ENCODE peak calls at places on chromosomes 6 and 20, in five cellular contexts. K is K562, Z is SK-N-SH, G is HepG2, I is GM12878. F is an unnamed sample.

GRCh38 chr20:23050847-23051627 is 1.6 kb upstream of the THBD start:
- DNase-seq in G (no peak), I (no peak), Z (no peak), K (peak; percentile 65), F (peak; percentile 42)

GRCh38 chr6:51490101-51490500 is 597.3 kb downstream of the PKHD1 start:
- DNase-seq in K (no peak), Z (no peak), G (no peak), I (no peak), F (no peak)

GRCh38 chr6:93581371-93581770 is 162.0 kb upstream of the EPHA7 start:
- DNase-seq in I (no peak), Z (no peak), K (no peak), G (no peak), F (no peak)

GRCh38 chr6:149471801-149472200 is 13.0 kb downstream of the ZC3H12D start:
- DNase-seq in G (no peak), Z (no peak), I (no peak), K (no peak), F (no peak)

GRCh38 chr20:41655966-41656685 is 37.9 kb upstream of the CHD6 start:
- DNase-seq in G (no peak), K (no peak), Z (peak; percentile 28), I (no peak), F (no peak)

GRCh38 chr6:18897350-18897749 is 510.2 kb downstream of the RNF144B start:
- DNase-seq in K (no peak), Z (no peak), G (no peak), I (no peak), F (no peak)

GRCh38 chr20:1456300-1456699 is 10.3 kb downstream of the NSFL1C start:
- DNase-seq in I (no peak), G (no peak), K (no peak), Z (no peak), F (no peak)

GRCh38 chr6:30819287-30819917 is 64.9 kb upstream of the DDR1 start:
- DNase-seq in I (no peak), G (no peak), Z (no peak), K (no peak), F (no peak)

GRCh38 chr6:101597711-101598110 is 204.2 kb downstream of the GRIK2 start:
- DNase-seq in K (no peak), G (no peak), I (no peak), Z (no peak), F (peak; percentile 19)

DNA sequence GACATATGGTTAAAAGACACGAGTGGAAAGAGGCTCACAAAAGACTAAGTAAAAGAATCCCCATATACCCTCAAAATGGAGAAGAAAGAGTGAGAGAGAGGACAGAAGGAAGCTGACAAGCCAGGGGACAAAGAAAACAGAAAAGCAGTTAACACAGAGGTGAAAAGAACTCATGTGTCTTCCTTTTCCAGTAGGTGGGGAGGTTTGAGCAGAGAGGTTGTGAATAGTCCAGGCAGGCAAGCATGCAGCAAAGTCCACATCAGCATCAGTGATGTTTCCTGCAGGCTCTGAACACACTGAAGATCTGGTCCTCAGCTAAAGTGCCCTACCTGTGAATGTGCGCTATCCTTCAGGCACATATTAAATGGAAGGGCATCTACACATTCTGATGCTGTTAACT is 196.5 kb upstream of the IRAK1BP1 start:
- DNase-seq in K (no peak), G (no peak), I (no peak), Z (no peak), F (no peak)
- TF ChIP-seq YY1 in K (no peak), G (no peak), I (no peak), Z (no peak), F (no peak)

GRCh38 chr6:105226598-105227291 is 46.9 kb upstream of the POPDC3 start:
- DNase-seq in K (no peak), G (no peak), Z (peak; percentile 49), I (no peak), F (no peak)
- TF ChIP-seq ZBTB33 in K (no peak), G (no peak), Z (peak; percentile 54), I (no peak), F (no peak)

DNA sequence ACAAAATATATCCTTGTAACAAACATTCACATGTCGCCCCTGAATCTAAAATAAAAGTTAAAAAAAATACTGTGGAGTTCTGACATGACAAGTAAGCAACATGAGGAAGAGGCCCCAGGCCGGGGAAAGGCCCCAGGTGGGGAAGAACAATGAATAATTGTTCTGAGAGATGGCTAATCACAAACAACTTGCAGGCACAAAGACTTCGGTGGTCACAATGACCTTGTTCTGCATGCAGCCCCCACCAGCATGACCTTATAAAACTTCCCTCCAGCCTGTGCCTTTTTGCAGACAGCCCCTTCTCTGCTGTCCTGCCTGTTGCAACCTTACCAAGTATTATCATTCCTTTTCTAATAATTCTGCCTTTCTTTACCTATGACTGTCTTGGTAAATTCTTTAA is 95.7 kb upstream of the MYLIP start:
- DNase-seq in K (no peak), G (no peak), I (no peak), Z (no peak), F (no peak)
- TF ChIP-seq RAD21 in K (no peak), G (no peak), I (no peak), Z (no peak), F (no peak)

GRCh38 chr6:33621396-33622388 is 570 bp downstream of the ITPR3 start:
- DNase-seq in G (no peak), I (no peak), Z (no peak), K (peak; percentile 80), F (no peak)

GRCh38 chr6:33620158-33620583 is 951 bp upstream of the ITPR3 start:
- DNase-seq in G (no peak), I (no peak), K (peak; percentile 49), Z (peak; percentile 65), F (no peak)

GRCh38 chr6:33619166-33619565 is 2.0 kb upstream of the ITPR3 start:
- DNase-seq in K (peak; percentile 54), G (no peak), I (no peak), Z (no peak), F (no peak)

GRCh38 chr6:33622456-33623431 is 1.6 kb downstream of the ITPR3 start:
- DNase-seq in K (no peak), G (no peak), I (peak; percentile 36), Z (no peak), F (no peak)

GRCh38 chr6:33620584-33621395 is at the start of gene ITPR3:
- DNase-seq in I (peak; percentile 28), K (peak; percentile 95), Z (peak; percentile 86), G (no peak), F (peak; percentile 37)
- TF ChIP-seq YY1 in I (no peak), K (no peak), Z (no peak), G (no peak), F (no peak)

GRCh38 chr6:81981812-81982211 is 229.3 kb upstream of the TENT5A start:
- DNase-seq in Z (no peak), I (no peak), G (no peak), K (no peak), F (peak; percentile 43)
- TF ChIP-seq ZBTB33 in Z (no peak), I (no peak), G (no peak), K (no peak), F (no peak)

DNA sequence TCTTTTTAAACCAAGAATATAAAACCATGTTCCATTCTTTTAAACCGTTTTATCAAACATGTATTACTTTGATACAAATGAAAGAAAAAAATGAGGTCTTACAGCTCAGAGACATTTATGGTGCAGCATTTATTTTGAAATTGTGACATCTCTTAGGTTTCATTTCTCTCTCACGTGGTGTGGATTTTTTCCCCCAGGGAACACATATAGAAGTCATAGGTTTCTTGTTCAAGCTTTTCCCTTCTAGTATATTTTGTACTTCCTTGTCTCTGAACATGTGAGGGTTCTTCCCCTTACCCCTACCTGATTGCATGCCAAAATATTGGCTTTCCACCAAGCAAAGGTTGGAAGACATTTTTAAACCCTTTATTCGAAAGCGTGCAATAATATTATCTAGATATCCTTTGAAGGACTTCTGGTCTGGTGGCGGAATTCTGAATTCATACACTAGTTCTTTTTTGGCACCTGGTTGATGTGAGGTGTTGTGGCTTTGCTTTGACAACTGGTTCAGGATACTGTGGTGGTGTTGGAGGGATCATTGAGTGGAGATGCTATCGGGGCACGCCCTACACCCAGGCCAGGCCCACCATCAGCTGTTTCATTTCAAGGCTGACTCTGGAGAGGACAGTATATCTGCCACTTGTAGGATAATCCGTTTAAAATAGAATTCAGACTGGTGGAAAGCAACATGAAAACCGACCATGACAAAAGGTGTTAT is 5.6 kb upstream of the FAM50B start:
- DNase-seq in Z (no peak), K (no peak), G (no peak), I (no peak), F (no peak)
- TF ChIP-seq RAD21 in Z (no peak), K (no peak), G (no peak), I (no peak), F (no peak)

GRCh38 chr6:39821014-39821738 is 29.0 kb downstream of the DAAM2 start:
- DNase-seq in G (no peak), Z (no peak), K (no peak), I (no peak), F (no peak)

GRCh38 chr6:39824030-39824926 is 32.1 kb downstream of the DAAM2 start:
- DNase-seq in I (no peak), Z (peak; percentile 36), G (no peak), K (no peak), F (no peak)

GRCh38 chr6:39820553-39820952 is 28.4 kb downstream of the DAAM2 start:
- DNase-seq in Z (no peak), G (no peak), I (no peak), K (no peak), F (no peak)

GRCh38 chr6:39821739-39822532 is 29.8 kb downstream of the DAAM2 start:
- DNase-seq in I (no peak), K (no peak), G (no peak), Z (no peak), F (no peak)

DNA sequence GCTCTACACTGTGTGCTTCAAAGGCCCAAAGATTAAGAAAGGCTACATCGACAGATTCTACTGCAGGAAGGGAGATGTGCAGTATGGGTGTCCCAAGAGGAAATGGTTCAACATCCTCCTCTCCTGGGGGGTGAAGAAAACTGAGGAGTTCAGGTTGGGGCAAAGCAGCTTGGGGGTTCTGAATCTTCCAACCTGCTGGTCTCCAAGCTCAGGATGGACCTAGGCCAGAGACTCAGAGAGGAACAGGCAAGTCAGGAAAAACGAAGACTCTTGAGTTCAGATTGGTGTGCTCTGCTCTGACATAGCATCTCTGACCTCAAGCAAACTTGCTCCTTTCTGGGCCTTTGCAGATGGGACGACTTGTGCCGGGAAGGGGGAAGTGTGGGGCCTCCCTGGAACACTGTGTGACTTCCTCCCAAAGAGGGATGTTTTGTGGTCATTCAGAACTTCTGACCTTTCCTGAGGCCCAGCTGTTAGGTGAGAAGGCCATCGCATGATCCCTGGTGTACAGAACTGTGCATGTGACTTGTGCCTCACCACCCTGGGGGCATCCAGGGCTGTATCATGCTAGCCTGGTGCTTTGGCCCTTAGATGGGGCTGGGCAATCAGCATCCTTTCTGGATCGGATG is 31.1 kb downstream of the DAAM2 start:
- DNase-seq in K (no peak), G (no peak), Z (no peak), I (no peak), F (no peak)
- TF ChIP-seq YY1 in K (no peak), G (no peak), Z (no peak), I (no peak), F (no peak)

F was measured in HCT116.